ENCODE peak calls at places on chromosomes 7 and 10, in eight cellular contexts. L is lower lobe of right lung; R is prostate gland; D is A549; E is GM12878; A is CD8-positive, alpha-beta memory T cell; X is spleen; Z is astrocyte. S is an unnamed sample.

GRCh38 chr7:71595176-71595575 is 463.2 kb downstream of the GALNT17 start:
- DNase-seq in L (no peak), Z (peak; percentile 16), E (no peak), X (no peak), D (no peak), A (no peak), R (no peak), S (no peak)

GRCh38 chr10:83469719-83470336 is 669.5 kb upstream of the GHITM start:
- DNase-seq in A (no peak), E (no peak), X (no peak), D (no peak), R (no peak), L (no peak), Z (peak; percentile 38), S (no peak)

GRCh38 chr7:94431620-94432295 is 37.1 kb downstream of the COL1A2 start:
- DNase-seq in X (no peak), A (no peak), D (no peak), E (no peak), R (no peak), L (no peak), Z (peak; percentile 70), S (peak; percentile 65)

GRCh38 chr10:93451244-93451947 is 30.7 kb downstream of the MYOF start:
- DNase-seq in D (no peak), X (no peak), E (no peak), L (no peak), Z (no peak), R (no peak), A (no peak), S (no peak)

GRCh38 chr7:148773344-148773743 is 74.6 kb downstream of the CUL1 start:
- DNase-seq in E (peak; percentile 11), Z (peak; percentile 18), D (no peak), A (peak; percentile 52), L (no peak), X (no peak), R (no peak), S (no peak)

GRCh38 chr7:71633571-71634008 is 501.6 kb downstream of the GALNT17 start:
- DNase-seq in Z (peak; percentile 95), A (no peak), R (no peak), D (peak; percentile 47), X (no peak), E (no peak), L (no peak), S (peak; percentile 11)

GRCh38 chr10:132401396-132402168 is 4.6 kb downstream of the PWWP2B start:
- DNase-seq in D (no peak), L (peak; percentile 69), Z (no peak), X (peak; percentile 89), E (no peak), R (no peak), A (no peak), S (no peak)

GRCh38 chr7:99644436-99644835 is 27.7 kb downstream of the ZSCAN25 start:
- DNase-seq in R (no peak), D (no peak), E (no peak), Z (no peak), L (no peak), X (no peak), A (no peak), S (no peak)

GRCh38 chr10:95133997-95134396 is 60.0 kb upstream of the ACSM6 start:
- DNase-seq in A (no peak), E (no peak), X (no peak), D (no peak), L (no peak), R (no peak), Z (no peak), S (no peak)

GRCh38 chr7:45349102-45349501 is 191.5 kb downstream of the RAMP3 start:
- DNase-seq in E (no peak), R (no peak), A (no peak), Z (no peak), D (no peak), X (no peak), L (no peak), S (no peak)

GRCh38 chr7:5216931-5217330 is 26.9 kb downstream of the WIPI2 start:
- DNase-seq in D (no peak), R (no peak), E (no peak), L (no peak), Z (no peak), X (peak; percentile 46), A (no peak), S (no peak)

GRCh38 chr7:8442814-8443304 is 9.4 kb downstream of the NXPH1 start:
- DNase-seq in X (peak; percentile 75), E (no peak), R (no peak), D (no peak), Z (peak; percentile 6), L (peak; percentile 73), A (peak; percentile 46), S (peak; percentile 95)

GRCh38 chr7:100867796-100868485 is 754 bp downstream of the TRIP6 start:
- DNase-seq in E (no peak), X (no peak), Z (no peak), A (no peak), R (no peak), D (no peak), L (no peak), S (no peak)

GRCh38 chr7:158284617-158285382 is 302.8 kb downstream of the PTPRN2 start:
- DNase-seq in A (no peak), E (no peak), X (no peak), L (no peak), R (peak; percentile 1), D (no peak), Z (no peak), S (no peak)

GRCh38 chr10:72802291-72803118 is 91.0 kb upstream of the OIT3 start:
- DNase-seq in E (no peak), D (no peak), Z (peak; percentile 76), R (no peak), A (no peak), X (no peak), L (no peak), S (peak; percentile 65)

GRCh38 chr10:33094263-33095051 is 136.4 kb upstream of the ITGB1 start:
- DNase-seq in Z (no peak), A (no peak), R (no peak), E (no peak), X (no peak), D (no peak), L (no peak), S (no peak)

GRCh38 chr7:34652784-34653183 is 5.2 kb upstream of the NPSR1 start:
- DNase-seq in A (no peak), R (no peak), D (no peak), Z (peak; percentile 42), L (no peak), X (no peak), E (no peak), S (no peak)

GRCh38 chr7:1693419-1693990 is 23.4 kb downstream of the ELFN1 start:
- DNase-seq in R (no peak), Z (no peak), A (peak; percentile 39), E (no peak), D (no peak), L (peak; percentile 41), X (peak; percentile 69), S (no peak)

GRCh38 chr7:83931968-83932367 is 262.6 kb downstream of the SEMA3A start:
- DNase-seq in A (no peak), L (no peak), X (no peak), E (no peak), R (no peak), D (no peak), Z (no peak), S (no peak)

GRCh38 chr10:61994404-61995031 is 93.0 kb downstream of the ARID5B start:
- DNase-seq in D (no peak), E (no peak), A (no peak), X (no peak), L (no peak), R (no peak), Z (no peak), S (no peak)
- H3K4me3 ChIP-seq in D (no peak overlapping the region), E (no peak overlapping the region), A (no peak overlapping the region), X (no peak overlapping the region), L (no peak overlapping the region), R (no peak overlapping the region), Z (no peak overlapping the region), S (no peak overlapping the region)

GRCh38 chr10:128066954-128067382 is 59.3 kb downstream of the MKI67 start:
- DNase-seq in D (no peak), L (no peak), R (no peak), Z (no peak), A (no peak), E (no peak), X (peak; percentile 66), S (no peak)
- H3K4me1 ChIP-seq in D (no peaks in the 10 kb centered on the region), L (peaks cover 46% of the 10 kb centered on the region), R (no peaks in the 10 kb centered on the region), Z (peaks cover 26% of the 10 kb centered on the region), A (peaks cover 49% of the 10 kb centered on the region), E (peaks cover 36% of the 10 kb centered on the region), X (peaks cover 56% of the 10 kb centered on the region), S (peaks cover 29% of the 10 kb centered on the region)

GRCh38 chr7:27171636-27172387 is 2.3 kb downstream of the HOXA10 start:
- DNase-seq in E (no peak), L (no peak), R (no peak), A (peak; percentile 40), Z (no peak), D (no peak), X (peak; percentile 54), S (no peak)

GRCh38 chr7:27170494-27170811 is 3.7 kb downstream of the HOXA10 start:
- DNase-seq in R (no peak), L (no peak), Z (no peak), X (no peak), A (no peak), D (no peak), E (no peak), S (no peak)

GRCh38 chr7:27172823-27173411 is 1.2 kb downstream of the HOXA10 start:
- DNase-seq in R (peak; percentile 89), L (peak; percentile 40), A (peak; percentile 46), D (peak; percentile 40), X (peak; percentile 76), Z (no peak), E (no peak), S (no peak)

GRCh38 chr7:27169658-27170493 is 4.2 kb downstream of the HOXA10 start:
- DNase-seq in Z (no peak), L (peak; percentile 39), E (no peak), R (no peak), A (peak; percentile 36), X (peak; percentile 69), D (peak; percentile 30), S (no peak)

GRCh38 chr7:27170936-27171635 is 3.0 kb downstream of the HOXA10 start:
- DNase-seq in E (no peak), Z (no peak), A (peak; percentile 32), L (no peak), X (peak; percentile 62), R (no peak), D (no peak), S (no peak)
- H3K4me3 ChIP-seq in E (no peak overlapping the region), Z (no peak overlapping the region), A (no peak overlapping the region), L (no peak overlapping the region), X (no peak overlapping the region), R (peak overlapping the region; percentile 80), D (no peak overlapping the region), S (no peak overlapping the region)

GRCh38 chr7:139203992-139204391 is 27.0 kb upstream of the UBN2 start:
- DNase-seq in X (no peak), R (no peak), Z (no peak), L (no peak), A (no peak), E (no peak), D (no peak), S (no peak)

GRCh38 chr7:139205843-139206242 is 25.2 kb upstream of the UBN2 start:
- DNase-seq in X (no peak), L (no peak), Z (no peak), A (no peak), D (no peak), E (no peak), R (no peak), S (no peak)

DNA sequence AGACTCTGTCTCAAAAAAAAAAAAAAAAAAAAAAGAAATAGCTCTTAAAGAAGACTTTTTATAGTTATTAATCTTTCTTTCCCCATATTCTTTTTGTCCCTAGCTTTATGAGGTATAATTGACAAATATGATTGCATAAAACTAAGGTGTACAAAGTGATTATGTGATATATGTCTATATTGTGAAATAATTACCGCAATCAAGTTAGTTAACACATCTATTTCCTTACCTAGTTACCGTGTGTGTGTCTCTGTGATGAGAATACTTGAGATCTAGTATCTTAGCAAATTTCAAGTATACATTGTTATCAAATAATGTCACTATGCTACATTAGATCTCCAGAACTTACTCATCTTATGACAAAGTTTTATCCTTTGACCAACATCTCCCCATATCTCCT is 30.7 kb upstream of the UBN2 start:
- DNase-seq in Z (no peak), R (no peak), A (no peak), E (no peak), L (no peak), X (no peak), D (no peak), S (no peak)
- H3K4me1 ChIP-seq in Z (no peaks in the 10 kb centered on the region), R (no peaks in the 10 kb centered on the region), A (no peaks in the 10 kb centered on the region), E (no peaks in the 10 kb centered on the region), L (no peaks in the 10 kb centered on the region), X (no peaks in the 10 kb centered on the region), D (no peaks in the 10 kb centered on the region), S (no peaks in the 10 kb centered on the region)

S was measured in cardiac muscle cell.